ENCODE peak calls at places on chromosomes 7 and 10, in five cellular contexts. R is heart left ventricle, F is A549, I is K562, H is HCT116. P is an unnamed sample.
A peak's percentile ranks its signal among the peaks of the same experiment; 100 is the strongest.

GRCh38 chr10:113764598-113764997 is 13.1 kb downstream of the PLEKHS1 start:
- ATAC-seq in I (no peak), F (no peak), H (no peak), R (no peak), P (no peak)

GRCh38 chr7:96800824-96801223 is 91.2 kb upstream of the SEM1 start:
- ATAC-seq in F (no peak), H (no peak), I (no peak), R (no peak), P (no peak)

GRCh38 chr7:50226669-50227068 is 77.8 kb upstream of the IKZF1 start:
- ATAC-seq in H (no peak), F (no peak), I (peak; percentile 62), R (no peak), P (no peak)

GRCh38 chr7:155570991-155571390 is 24.6 kb upstream of the CNPY1 start:
- ATAC-seq in H (no peak), I (no peak), F (no peak), R (no peak), P (peak; percentile 21)

GRCh38 chr7:12653127-12653917 is 34.1 kb upstream of the ARL4A start:
- ATAC-seq in I (no peak), H (no peak), F (no peak), R (no peak), P (no peak)

GRCh38 chr10:101995451-101996063 is 60.4 kb downstream of the ARMH3 start:
- ATAC-seq in R (no peak), F (no peak), I (no peak), H (no peak), P (no peak)

GRCh38 chr10:110067960-110068770 is 60.4 kb downstream of the ADD3 start:
- ATAC-seq in F (no peak), R (peak; percentile 75), I (peak; percentile 95), H (peak; percentile 75), P (peak; percentile 77)

GRCh38 chr10:76631054-76631453 is 1006.6 kb downstream of the KCNMA1 start:
- ATAC-seq in H (no peak), I (no peak), R (no peak), F (no peak), P (no peak)

GRCh38 chr7:121157341-121157751 is 168.8 kb downstream of the CPED1 start:
- ATAC-seq in R (no peak), H (no peak), I (peak; percentile 26), F (no peak), P (no peak)

GRCh38 chr10:74587109-74587508 is 239.3 kb upstream of the KAT6B start:
- ATAC-seq in R (no peak), F (no peak), H (no peak), I (no peak), P (no peak)

GRCh38 chr7:103150192-103150591 is 1.3 kb upstream of the NAPEPLD start:
- ATAC-seq in R (no peak), I (peak; percentile 23), H (no peak), F (no peak), P (no peak)

DNA sequence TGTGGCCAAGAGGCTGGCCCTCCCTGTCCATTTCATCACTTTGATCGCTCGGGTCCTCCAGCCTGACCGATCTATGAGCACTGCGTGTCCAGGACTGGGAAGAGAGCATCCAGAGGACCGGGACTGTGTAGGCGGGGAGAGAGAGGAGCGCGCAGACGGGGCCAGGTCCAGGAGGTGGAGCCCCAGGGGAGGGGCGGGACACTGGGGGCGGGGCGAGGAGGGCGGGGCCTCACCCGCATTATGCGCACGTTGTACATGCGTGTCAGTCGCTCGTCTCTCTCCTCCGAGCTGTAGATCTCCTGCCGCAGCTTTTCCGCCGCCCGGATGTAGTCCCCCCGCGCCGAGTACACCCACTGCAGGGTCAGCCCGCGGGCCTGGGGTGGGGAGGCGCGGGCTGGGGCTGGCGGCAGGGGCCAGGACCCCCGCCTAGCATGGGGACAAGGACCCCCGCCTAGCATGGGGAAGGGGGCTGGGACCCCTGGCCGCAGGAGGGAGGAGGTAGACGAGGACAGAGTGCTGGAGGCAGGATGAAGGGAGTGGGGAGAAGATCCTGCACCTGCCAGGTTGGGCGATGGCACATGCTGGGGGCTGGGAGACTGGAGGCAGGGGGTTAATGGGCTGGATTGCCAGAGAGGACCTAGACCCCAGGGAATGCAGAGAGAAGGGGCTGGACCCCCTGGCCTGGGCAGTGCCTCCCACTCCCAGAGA is 14.3 kb downstream of the MOSPD3 start:
- ATAC-seq in F (peak; percentile 93), R (peak; percentile 97), H (peak; percentile 95), I (peak; percentile 96), P (peak; percentile 95)
- TF ChIP-seq POLR2A in F (no peak), R (no peak), H (no peak), I (peak; percentile 71), P (no peak)

DNA sequence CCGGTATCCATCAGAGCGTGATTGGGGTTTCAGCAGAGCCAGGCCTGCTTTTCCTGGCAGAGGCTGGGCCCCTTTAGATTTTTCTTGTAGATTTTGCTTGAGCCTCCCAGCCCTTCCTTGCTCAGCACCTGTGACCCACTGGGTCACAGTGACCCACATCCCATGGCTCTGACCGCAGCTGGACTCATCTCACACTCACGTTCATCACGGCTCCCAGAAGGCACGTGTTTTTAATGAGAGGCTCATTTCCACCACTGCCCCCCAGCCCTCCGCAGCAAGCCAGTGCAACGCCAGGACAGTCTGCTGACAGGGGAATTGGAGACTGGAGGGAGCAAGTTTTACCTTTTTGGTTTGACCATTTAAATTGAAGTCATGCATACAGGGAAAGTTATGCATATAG is 155.7 kb downstream of the CUX1 start:
- ATAC-seq in R (peak; percentile 23), H (no peak), F (no peak), I (no peak), P (no peak)
- TF ChIP-seq POLR2A in R (no peak), H (no peak), F (no peak), I (no peak), P (no peak)

DNA sequence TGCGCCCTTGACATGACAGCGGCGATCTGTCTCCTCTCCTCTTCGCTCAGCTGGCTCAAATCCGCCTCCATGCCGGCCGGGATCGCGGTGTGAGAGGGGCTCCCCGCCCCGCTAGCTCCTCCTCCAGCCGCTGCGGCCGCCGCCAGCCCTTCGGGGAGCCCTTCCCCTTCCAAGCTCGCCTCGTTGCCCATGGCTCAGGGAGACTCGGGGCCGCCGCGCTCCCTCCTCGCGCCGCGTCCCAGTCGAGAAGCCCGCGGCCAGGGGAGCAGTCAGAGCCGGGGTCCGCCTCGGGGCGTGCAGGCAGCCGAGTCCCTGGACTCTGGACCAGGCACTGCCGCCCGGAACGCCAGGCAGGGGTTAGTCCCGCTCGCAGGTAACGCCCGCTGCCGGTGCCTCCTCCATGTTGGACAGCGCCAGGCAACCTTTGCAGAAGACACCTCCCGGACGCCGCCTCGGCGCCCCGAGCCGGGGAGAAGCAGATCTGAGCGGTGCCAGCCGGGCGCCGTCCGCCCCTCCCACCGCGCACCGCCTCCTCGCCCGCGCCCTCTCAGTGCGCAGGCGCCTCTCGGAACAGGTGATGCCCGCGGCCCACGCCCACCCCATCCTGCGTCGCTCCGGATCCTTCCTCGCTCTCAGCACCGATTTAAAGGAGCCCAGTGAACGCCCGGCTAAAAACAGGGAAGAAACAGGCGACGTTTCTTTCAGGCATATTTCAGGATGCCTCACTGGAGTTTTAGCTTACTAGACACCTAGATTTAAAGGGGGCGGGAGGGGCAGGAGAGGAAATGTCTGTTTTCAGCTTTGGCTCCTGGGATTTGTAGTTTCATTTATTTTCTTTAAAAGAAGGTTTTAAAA is at the start of gene PCLO:
- ATAC-seq in R (peak; percentile 99), H (peak; percentile 95), I (peak; percentile 54), F (peak; percentile 92), P (peak; percentile 90)
- TF ChIP-seq POLR2A in R (no peak), H (peak; percentile 55), I (no peak), F (peak; percentile 79), P (no peak)

GRCh38 chr7:37771342-37771741 is 77.1 kb upstream of the NME8 start:
- ATAC-seq in R (no peak), F (no peak), I (no peak), H (no peak), P (no peak)

GRCh38 chr7:37770813-37771212 is 77.6 kb upstream of the NME8 start:
- ATAC-seq in R (no peak), F (no peak), H (no peak), I (no peak), P (no peak)

DNA sequence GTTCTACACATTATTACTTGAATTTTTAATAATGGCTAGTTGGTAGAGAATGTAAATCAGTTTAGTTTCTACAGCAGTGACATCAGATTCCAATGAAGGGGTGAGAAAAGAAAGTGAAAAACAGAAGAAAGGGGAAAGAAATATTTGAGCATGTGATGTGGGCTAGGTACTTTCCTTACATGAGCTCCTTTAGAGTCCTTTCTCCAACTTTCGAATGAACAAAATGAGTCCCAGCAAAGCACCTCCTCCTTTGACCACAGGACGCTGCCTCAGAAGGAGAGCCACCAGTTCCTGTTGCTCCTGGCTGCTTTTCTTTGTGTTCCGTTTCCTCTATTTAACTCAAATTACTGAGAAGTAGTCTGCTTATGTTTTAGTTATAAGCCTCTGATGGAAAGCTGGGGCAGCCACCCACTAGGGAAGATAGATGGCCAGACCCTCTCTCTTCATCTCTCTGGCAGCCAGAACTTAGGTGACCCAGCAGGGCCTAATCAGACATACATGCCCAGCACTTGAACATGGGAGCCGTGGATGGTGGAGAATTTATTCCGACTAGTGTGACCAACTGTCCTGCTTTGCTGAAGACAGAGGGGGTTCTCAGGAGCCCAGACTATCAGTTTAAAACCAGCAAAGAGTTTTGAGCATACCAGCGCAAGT is 82.4 kb upstream of the NME8 start:
- ATAC-seq in F (no peak), I (no peak), R (peak; percentile 48), H (no peak), P (no peak)
- TF ChIP-seq POLR2A in F (no peak), I (no peak), R (no peak), H (no peak), P (no peak)

DNA sequence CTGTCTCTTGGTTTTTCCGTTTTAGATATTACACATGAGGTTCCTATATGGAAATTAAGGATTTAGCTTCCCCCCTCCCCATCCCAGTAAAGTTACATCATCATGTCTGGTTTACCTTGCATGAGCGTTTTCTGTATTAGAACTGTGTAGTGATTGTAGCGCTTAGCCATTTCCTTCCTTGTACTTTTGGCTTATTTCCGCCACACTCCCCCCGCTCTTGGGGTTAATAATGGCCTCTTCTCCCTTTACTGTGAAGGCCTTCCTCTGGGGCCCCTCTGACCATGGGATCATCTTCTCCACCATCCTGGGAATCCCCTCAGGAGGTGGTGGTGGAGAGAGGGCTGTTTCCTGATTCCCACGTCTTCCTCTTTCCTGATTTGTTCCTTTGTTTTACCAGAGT is 27.2 kb upstream of the AP5Z1 start:
- ATAC-seq in H (no peak), I (no peak), F (no peak), R (no peak), P (no peak)
- TF ChIP-seq POLR2A in H (no peak), I (no peak), F (no peak), R (no peak), P (no peak)

P was measured in gastroesophageal sphincter.